ENCODE peak calls at places on chromosomes 3 and 15, in six cellular contexts. Z is stomach; F is spleen; U is CD8-positive, alpha-beta T cell; D is mucosa of descending colon; V is ovary. M is an unnamed sample.

GRCh38 chr3:43061101-43061895 is 44.6 kb downstream of the POMGNT2 start:
- DNase-seq in Z (no peak), F (no peak), U (no peak), D (no peak), V (no peak), M (no peak)

GRCh38 chr3:120773932-120774331 is 31.4 kb downstream of the GTF2E1 start:
- DNase-seq in Z (no peak), F (no peak), U (no peak), D (no peak), V (no peak), M (no peak)

GRCh38 chr3:10164546-10165393 is at the start of gene IRAK2:
- DNase-seq in Z (peak; percentile 78), F (peak; percentile 95), U (peak; percentile 54), D (peak; percentile 82), V (peak; percentile 75), M (peak; percentile 31)

GRCh38 chr3:49727924-49728361 is 4.2 kb upstream of the GMPPB start:
- DNase-seq in Z (no peak), F (no peak), U (no peak), D (no peak), V (no peak), M (no peak)

GRCh38 chr3:19013879-19014278 is 134.4 kb upstream of the KCNH8 start:
- DNase-seq in Z (peak; percentile 46), F (no peak), U (no peak), D (no peak), V (no peak), M (no peak)

GRCh38 chr15:91970142-91970541 is 116.6 kb downstream of the SLCO3A1 start:
- DNase-seq in Z (peak; percentile 33), F (no peak), U (no peak), D (peak; percentile 56), V (peak; percentile 76), M (no peak)

GRCh38 chr15:88035381-88035780 is 221.2 kb downstream of the NTRK3 start:
- DNase-seq in Z (no peak), F (no peak), U (no peak), D (no peak), V (no peak), M (no peak)

GRCh38 chr3:108136888-108137814 is 46.3 kb upstream of the CD47 start:
- DNase-seq in Z (no peak), F (no peak), U (no peak), D (no peak), V (no peak), M (no peak)

GRCh38 chr3:129749692-129750091 is 143.2 kb upstream of the PLXND1 start:
- DNase-seq in Z (no peak), F (no peak), U (no peak), D (no peak), V (no peak), M (no peak)

GRCh38 chr3:184982058-184982457 is 170.1 kb downstream of the VPS8 start:
- DNase-seq in Z (no peak), F (no peak), U (no peak), D (no peak), V (no peak), M (no peak)

GRCh38 chr15:63134245-63134644 is 12.6 kb downstream of the LACTB start:
- DNase-seq in Z (no peak), F (no peak), U (no peak), D (no peak), V (no peak), M (no peak)

GRCh38 chr15:92071030-92071644 is 217.6 kb downstream of the SLCO3A1 start:
- DNase-seq in Z (no peak), F (no peak), U (no peak), D (peak; percentile 38), V (no peak), M (no peak)

GRCh38 chr3:46097691-46098241 is 70.5 kb upstream of the XCR1 start:
- DNase-seq in Z (no peak), F (no peak), U (no peak), D (no peak), V (no peak), M (no peak)

GRCh38 chr3:108546249-108546648 is 35.9 kb upstream of the MYH15 start:
- DNase-seq in Z (no peak), F (no peak), U (no peak), D (no peak), V (no peak), M (no peak)

GRCh38 chr3:126245811-126246727 is 65.7 kb upstream of the ALDH1L1 start:
- DNase-seq in Z (peak; percentile 63), F (peak; percentile 60), U (no peak), D (no peak), V (peak; percentile 68), M (no peak)

GRCh38 chr15:73695773-73696640 is 11.8 kb downstream of the CD276 start:
- DNase-seq in Z (no peak), F (no peak), U (no peak), D (no peak), V (no peak), M (no peak)

GRCh38 chr3:119205209-119205608 is 31.8 kb downstream of the UPK1B start:
- DNase-seq in Z (no peak), F (no peak), U (no peak), D (no peak), V (no peak), M (no peak)

GRCh38 chr3:123336441-123336851 is 112.4 kb downstream of the ADCY5 start:
- DNase-seq in Z (no peak), F (peak; percentile 70), U (no peak), D (no peak), V (no peak), M (no peak)

GRCh38 chr3:141426404-141427034 is 58.2 kb downstream of the ZBTB38 start:
- DNase-seq in Z (peak; percentile 88), F (no peak), U (no peak), D (peak; percentile 78), V (peak; percentile 90), M (peak; percentile 79)

GRCh38 chr3:129974451-129975331 is at the start of gene TRH:
- DNase-seq in Z (no peak), F (no peak), U (no peak), D (no peak), V (no peak), M (no peak)

GRCh38 chr3:15206662-15207576 is 873 bp downstream of the CAPN7 start:
- DNase-seq in Z (peak; percentile 32), F (peak; percentile 76), U (no peak), D (peak; percentile 79), V (no peak), M (peak; percentile 7)

GRCh38 chr15:60858511-60859085 is 370.5 kb downstream of the RORA start:
- DNase-seq in Z (no peak), F (no peak), U (no peak), D (no peak), V (no peak), M (no peak)

GRCh38 chr3:170007031-170007663 is 30.6 kb upstream of the GPR160 start:
- DNase-seq in Z (no peak), F (peak; percentile 80), U (peak; percentile 19), D (no peak), V (no peak), M (no peak)

GRCh38 chr3:57161131-57161538 is 4.0 kb downstream of the IL17RD start:
- DNase-seq in Z (no peak), F (no peak), U (no peak), D (no peak), V (no peak), M (no peak)

GRCh38 chr3:15268033-15268631 is 62.1 kb downstream of the CAPN7 start:
- DNase-seq in Z (peak; percentile 86), F (peak; percentile 95), U (peak; percentile 87), D (peak; percentile 85), V (peak; percentile 91), M (peak; percentile 55)

DNA sequence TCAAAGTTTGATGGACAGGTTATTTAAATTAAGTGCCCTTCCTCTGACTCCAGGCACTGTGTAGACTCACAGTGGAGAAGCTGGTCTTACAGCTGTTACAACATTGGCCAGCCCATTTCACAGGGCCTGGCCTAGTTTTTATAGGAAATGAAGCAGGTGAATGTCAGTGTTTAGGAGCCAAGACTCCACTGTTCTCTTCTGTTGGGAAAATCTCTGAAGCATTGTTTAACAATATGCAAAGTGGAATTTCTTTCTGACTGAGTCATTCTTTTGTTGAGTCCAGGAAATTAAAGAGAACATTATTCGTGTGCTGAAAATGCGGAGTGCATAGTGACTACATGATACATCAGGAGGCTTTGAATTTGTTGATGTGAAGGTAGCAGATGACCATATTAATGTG is 64.7 kb downstream of the ARRDC4 start:
- DNase-seq in Z (no peak), F (no peak), U (no peak), D (no peak), V (no peak), M (no peak)
- H3K9me3 ChIP-seq in Z (no peaks in the 10 kb centered on the region), F (peaks cover 9% of the 10 kb centered on the region), U (no peaks in the 10 kb centered on the region), D (no peaks in the 10 kb centered on the region), V (no peaks in the 10 kb centered on the region), M (no peaks in the 10 kb centered on the region)

GRCh38 chr15:98830034-98830634 is 177.5 kb downstream of the PGPEP1L start:
- DNase-seq in Z (no peak), F (no peak), U (no peak), D (no peak), V (no peak), M (no peak)
- H3K9me3 ChIP-seq in Z (peaks cover 53% of the 10 kb centered on the region), F (peaks cover 88% of the 10 kb centered on the region), U (peaks cover 26% of the 10 kb centered on the region), D (peaks cover 39% of the 10 kb centered on the region), V (no peaks in the 10 kb centered on the region), M (peaks cover 41% of the 10 kb centered on the region)

GRCh38 chr3:198106265-198106664 is 146.2 kb downstream of the LMLN start:
- DNase-seq in Z (no peak), F (no peak), U (no peak), D (no peak), V (no peak), M (no peak)
- H3K9me3 ChIP-seq in Z (no peaks in the 10 kb centered on the region), F (peaks cover 11% of the 10 kb centered on the region), U (peaks cover 10% of the 10 kb centered on the region), D (no peaks in the 10 kb centered on the region), V (no peaks in the 10 kb centered on the region), M (no peaks in the 10 kb centered on the region)

DNA sequence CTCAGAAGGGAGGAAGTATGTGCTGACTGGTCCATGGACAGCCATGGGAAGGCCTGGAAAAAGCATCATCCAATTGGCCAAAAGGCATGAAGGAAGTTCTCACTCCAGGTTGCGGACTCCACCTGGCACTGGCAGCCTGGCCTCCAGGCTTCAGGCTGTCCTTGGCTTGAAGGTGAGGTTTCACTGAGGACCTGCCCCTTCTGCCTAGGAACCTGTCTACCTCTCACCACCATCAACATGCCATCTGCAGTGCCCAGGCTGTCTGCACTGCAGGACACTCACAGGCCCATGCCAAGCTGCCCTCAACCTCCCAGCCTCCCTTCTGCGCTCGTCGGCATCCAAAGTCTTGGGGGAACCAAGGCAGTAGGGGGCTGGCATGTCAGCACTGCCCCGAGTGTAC is 51.1 kb downstream of the CEP70 start:
- DNase-seq in Z (no peak), F (no peak), U (no peak), D (no peak), V (no peak), M (no peak)
- H3K9me3 ChIP-seq in Z (peaks cover 77% of the 10 kb centered on the region), F (peaks cover 100% of the 10 kb centered on the region), U (peaks cover 14% of the 10 kb centered on the region), D (peaks cover 49% of the 10 kb centered on the region), V (peaks cover 18% of the 10 kb centered on the region), M (peaks cover 37% of the 10 kb centered on the region)

DNA sequence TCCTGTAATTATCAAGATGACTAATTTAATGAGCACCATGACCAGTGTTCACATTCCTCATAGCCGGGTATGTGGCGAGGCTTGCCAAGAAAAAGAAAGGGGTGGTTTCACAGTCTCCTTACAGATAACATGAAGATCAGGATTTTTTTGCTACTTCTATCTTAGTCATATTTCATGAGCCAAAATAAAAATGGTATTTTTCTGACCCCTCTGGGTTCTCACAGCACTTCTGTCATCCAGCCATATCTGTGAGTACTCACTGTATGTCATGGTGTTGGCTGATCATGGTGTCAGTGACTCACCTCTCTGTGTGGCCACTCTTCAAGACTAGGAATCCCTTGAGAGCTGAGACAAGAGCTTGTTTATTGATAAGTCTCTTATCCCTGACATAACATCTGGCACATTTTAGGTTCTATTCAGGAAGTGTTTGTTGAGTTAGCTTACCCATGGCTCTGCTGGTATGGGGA is 130.5 kb upstream of the LMCD1 start:
- DNase-seq in Z (no peak), F (no peak), U (no peak), D (no peak), V (no peak), M (no peak)
- H3K9me3 ChIP-seq in Z (peaks cover under 1% of the 10 kb centered on the region), F (no peaks in the 10 kb centered on the region), U (no peaks in the 10 kb centered on the region), D (no peaks in the 10 kb centered on the region), V (no peaks in the 10 kb centered on the region), M (no peaks in the 10 kb centered on the region)

GRCh38 chr3:190158261-190158660 is 37.6 kb upstream of the P3H2 start:
- DNase-seq in Z (no peak), F (no peak), U (no peak), D (no peak), V (no peak), M (no peak)
- H3K9me3 ChIP-seq in Z (no peaks in the 10 kb centered on the region), F (no peaks in the 10 kb centered on the region), U (no peaks in the 10 kb centered on the region), D (no peaks in the 10 kb centered on the region), V (no peaks in the 10 kb centered on the region), M (no peaks in the 10 kb centered on the region)